ENCODE peak calls at places on chromosome 11, in four cellular contexts. S, O, Q and Z are unnamed samples.

GRCh38 chr11:100785148-100785983 is 98.3 kb downstream of the ARHGAP42 start:
- DNase-seq in S (peak; percentile 27), O (no peak), Q (no peak), Z (no peak)

GRCh38 chr11:94400839-94401772 is at the start of gene GPR83:
- DNase-seq in S (no peak), O (peak; percentile 51), Q (peak; percentile 73), Z (no peak)

GRCh38 chr11:35549787-35550186 is 24.4 kb upstream of the PAMR1 start:
- DNase-seq in S (no peak), O (no peak), Q (no peak), Z (no peak)

GRCh38 chr11:118312328-118312727 is 7.8 kb downstream of the CD3E start:
- DNase-seq in S (no peak), O (no peak), Q (no peak), Z (no peak)

GRCh38 chr11:124839972-124840621 is 25.1 kb upstream of the ROBO3 start:
- DNase-seq in S (no peak), O (no peak), Q (no peak), Z (no peak)

GRCh38 chr11:3926458-3927095 is 71.1 kb downstream of the STIM1 start:
- DNase-seq in S (no peak), O (no peak), Q (no peak), Z (no peak)

GRCh38 chr11:15969281-15969680 is 387.1 kb downstream of the SOX6 start:
- DNase-seq in S (peak; percentile 43), O (no peak), Q (no peak), Z (peak; percentile 67)

GRCh38 chr11:1943977-1944376 is 3.2 kb upstream of the MRPL23 start:
- DNase-seq in S (no peak), O (no peak), Q (no peak), Z (no peak)

GRCh38 chr11:130071211-130071712 is 1.6 kb downstream of the APLP2 start:
- DNase-seq in S (peak; percentile 13), O (no peak), Q (no peak), Z (no peak)

GRCh38 chr11:8257003-8257664 is 6.5 kb downstream of the LMO1 start:
- DNase-seq in S (no peak), O (no peak), Q (no peak), Z (no peak)

GRCh38 chr11:122365545-122366380 is 249.7 kb upstream of the BLID start:
- DNase-seq in S (no peak), O (no peak), Q (peak; percentile 34), Z (no peak)

GRCh38 chr11:60348116-60348515 is 21.1 kb downstream of the MS4A6E start:
- DNase-seq in S (no peak), O (no peak), Q (no peak), Z (no peak)

GRCh38 chr11:528166-528814 is 7.1 kb downstream of the HRAS start:
- DNase-seq in S (no peak), O (no peak), Q (no peak), Z (no peak)

GRCh38 chr11:526192-526591 is 9.2 kb downstream of the HRAS start:
- DNase-seq in S (no peak), O (no peak), Q (no peak), Z (no peak)

GRCh38 chr11:530960-531825 is 4.2 kb downstream of the HRAS start:
- DNase-seq in S (no peak), O (peak; percentile 10), Q (no peak), Z (no peak)

GRCh38 chr11:529740-530411 is 5.5 kb downstream of the HRAS start:
- DNase-seq in S (no peak), O (no peak), Q (no peak), Z (no peak)

DNA sequence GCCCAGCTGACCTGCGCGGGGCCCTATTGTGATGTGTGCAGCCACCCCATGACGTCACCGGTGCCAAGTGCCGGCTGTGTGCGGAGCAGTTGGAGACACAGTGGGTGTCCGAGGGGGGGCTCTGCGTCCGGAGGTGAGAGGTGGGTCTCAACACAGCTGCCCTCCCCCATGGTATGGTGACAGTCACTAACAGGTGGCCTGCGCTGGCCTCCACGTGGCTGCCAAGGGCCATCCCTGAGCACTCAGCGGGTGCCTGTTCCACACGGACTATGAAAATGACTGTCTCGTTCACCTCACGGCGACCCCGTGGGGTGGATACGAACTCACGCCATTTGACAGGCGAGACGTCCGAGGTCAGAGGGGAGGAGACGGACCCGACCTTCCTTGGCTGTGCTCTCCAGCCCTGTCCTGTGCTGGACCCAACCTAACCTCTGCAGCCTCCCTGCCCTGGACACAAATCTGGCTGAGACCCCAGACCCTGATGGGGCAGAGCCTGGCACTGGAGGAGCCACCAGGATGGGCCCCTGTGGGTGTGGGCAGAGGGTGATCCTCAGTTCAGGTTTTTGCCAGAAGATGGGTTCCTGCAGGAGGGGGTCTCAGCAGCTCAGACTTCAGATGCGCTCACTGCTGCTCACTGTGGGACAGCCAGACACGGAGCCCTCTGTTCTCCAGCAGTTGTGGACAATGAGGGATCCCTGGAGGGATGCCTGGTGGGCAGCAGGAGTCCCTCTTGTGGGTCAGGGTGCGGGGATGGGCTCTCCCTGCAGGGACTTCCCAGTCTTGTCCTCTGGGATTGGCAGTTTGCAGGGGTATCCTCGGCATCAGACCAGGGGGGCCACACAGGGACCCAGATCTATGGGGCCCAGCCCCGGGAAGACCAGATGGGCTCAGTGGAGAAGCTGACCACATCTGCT is 6.3 kb downstream of the HRAS start:
- DNase-seq in S (no peak), O (no peak), Q (no peak), Z (no peak)
- TF ChIP-seq FOXJ3 in S (no peak), O (no peak), Q (no peak), Z (no peak)

GRCh38 chr11:123585721-123586120 is 68.7 kb downstream of the SCN3B start:
- DNase-seq in S (no peak), O (no peak), Q (no peak), Z (no peak)

GRCh38 chr11:123587559-123587958 is 66.9 kb downstream of the SCN3B start:
- DNase-seq in S (no peak), O (no peak), Q (no peak), Z (no peak)

GRCh38 chr11:123587044-123587443 is 67.4 kb downstream of the SCN3B start:
- DNase-seq in S (peak; percentile 14), O (no peak), Q (no peak), Z (no peak)

GRCh38 chr11:123585206-123585605 is 69.2 kb downstream of the SCN3B start:
- DNase-seq in S (no peak), O (no peak), Q (no peak), Z (no peak)

GRCh38 chr11:123586568-123586967 is 67.9 kb downstream of the SCN3B start:
- DNase-seq in S (no peak), O (no peak), Q (no peak), Z (no peak)
- TF ChIP-seq FOXJ3 in S (no peak), O (no peak), Q (no peak), Z (no peak)

DNA sequence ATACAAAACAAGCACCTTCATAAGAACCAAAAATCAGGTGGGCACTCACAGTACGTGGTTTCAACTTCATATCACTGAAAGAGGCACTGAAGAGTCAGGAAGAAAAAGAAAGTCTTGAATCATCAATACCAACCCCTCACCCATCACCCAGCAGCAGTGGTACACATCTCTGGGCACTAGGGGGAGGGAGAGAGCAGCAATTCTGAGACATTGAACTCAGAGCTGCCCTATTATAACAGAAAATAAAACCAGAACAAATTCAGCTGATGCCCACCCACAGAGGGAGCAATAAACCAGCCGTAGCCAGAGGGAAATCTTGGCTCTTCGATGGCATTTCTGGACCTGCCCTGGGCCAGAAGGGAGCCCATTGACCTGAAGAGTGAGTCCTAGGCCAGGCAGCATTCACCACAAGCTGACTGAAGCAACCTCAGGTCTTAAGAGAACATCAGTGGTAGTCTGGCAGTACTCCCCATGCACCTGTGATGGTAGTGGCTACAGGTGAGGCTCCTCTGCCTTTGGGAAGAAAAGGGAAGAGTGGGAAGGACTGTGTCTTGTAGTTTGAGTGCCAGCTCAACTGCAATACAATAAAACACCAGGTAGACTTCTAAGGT is 42.2 kb upstream of the FAM181B start:
- DNase-seq in S (peak; percentile 42), O (peak; percentile 78), Q (peak; percentile 32), Z (peak; percentile 55)
- TF ChIP-seq FOXJ3 in S (no peak), O (no peak), Q (no peak), Z (no peak)

GRCh38 chr11:120432056-120433018 is 79.2 kb upstream of the GRIK4 start:
- DNase-seq in S (peak; percentile 51), O (no peak), Q (no peak), Z (peak; percentile 51)

GRCh38 chr11:120431633-120432032 is 79.9 kb upstream of the GRIK4 start:
- DNase-seq in S (peak; percentile 18), O (peak; percentile 23), Q (peak; percentile 15), Z (peak; percentile 41)
- TF ChIP-seq FOXJ3 in S (no peak), O (no peak), Q (no peak), Z (no peak)

GRCh38 chr11:78714539-78714938 is 139.9 kb upstream of the NARS2 start:
- DNase-seq in S (no peak), O (peak; percentile 36), Q (no peak), Z (no peak)
- TF ChIP-seq FOXJ3 in S (no peak), O (no peak), Q (no peak), Z (no peak)